ENCODE peak calls at places on chromosomes 13 and 19, in four cellular contexts. T is GM12878, D is HL-60, P is K562. E is an unnamed sample.

GRCh38 chr13:41054212-41054877 is 7.0 kb upstream of the WBP4 start:
- DNase-seq in T (peak; percentile 37), D (peak; percentile 69), P (no peak), E (no peak)

GRCh38 chr13:85503797-85504196 is 295.4 kb downstream of the SLITRK6 start:
- DNase-seq in T (no peak), D (no peak), P (no peak), E (no peak)

GRCh38 chr13:51349016-51349415 is 9.5 kb downstream of the SERPINE3 start:
- DNase-seq in T (no peak), D (no peak), P (no peak), E (no peak)

GRCh38 chr19:13999085-13999484 is 7.0 kb downstream of the RFX1 start:
- DNase-seq in T (no peak), D (no peak), P (peak; percentile 1), E (no peak)

GRCh38 chr13:44230071-44230470 is 143.6 kb upstream of the SERP2 start:
- DNase-seq in T (no peak), D (no peak), P (no peak), E (no peak)

GRCh38 chr13:33676700-33677048 is 141.3 kb upstream of the RFC3 start:
- DNase-seq in T (no peak), D (peak; percentile 71), P (no peak), E (no peak)

GRCh38 chr19:6753178-6754031 is 13.8 kb downstream of the SH2D3A start:
- DNase-seq in T (peak; percentile 57), D (peak; percentile 90), P (peak; percentile 96), E (peak; percentile 94)

GRCh38 chr19:30302076-30302475 is 70.1 kb upstream of the ZNF536 start:
- DNase-seq in T (no peak), D (no peak), P (no peak), E (no peak)

GRCh38 chr13:28346136-28346535 is 148.8 kb downstream of the FLT1 start:
- DNase-seq in T (no peak), D (no peak), P (no peak), E (no peak)

GRCh38 chr13:39370554-39370953 is 232.4 kb downstream of the LHFPL6 start:
- DNase-seq in T (no peak), D (no peak), P (no peak), E (no peak)

GRCh38 chr13:62781866-62782265 is 1366.2 kb upstream of the PCDH20 start:
- DNase-seq in T (no peak), D (no peak), P (no peak), E (no peak)

GRCh38 chr13:34942732-34943674 is 933 bp downstream of the NBEA start:
- DNase-seq in T (no peak), D (no peak), P (no peak), E (no peak)

GRCh38 chr13:47679391-47679790 is 321.7 kb downstream of the SUCLA2 start:
- DNase-seq in T (no peak), D (no peak), P (no peak), E (no peak)

GRCh38 chr19:6819323-6819722 is 46.8 kb downstream of the VAV1 start:
- DNase-seq in T (no peak), D (no peak), P (no peak), E (no peak)

GRCh38 chr13:90518398-90518797 is 829.1 kb upstream of the MIR17HG start:
- DNase-seq in T (no peak), D (no peak), P (no peak), E (no peak)

GRCh38 chr13:41603917-41604316 is 146.6 kb downstream of the RGCC start:
- DNase-seq in T (no peak), D (no peak), P (peak; percentile 11), E (no peak)

GRCh38 chr13:112069727-112070300 is 2.9 kb downstream of the SOX1 start:
- DNase-seq in T (no peak), D (no peak), P (no peak), E (no peak)

GRCh38 chr13:34290661-34291060 is 472.7 kb downstream of the RFC3 start:
- DNase-seq in T (no peak), D (no peak), P (no peak), E (no peak)

GRCh38 chr19:55809381-55810058 is 22.3 kb downstream of the NLRP11 start:
- DNase-seq in T (no peak), D (peak; percentile 79), P (peak; percentile 78), E (peak; percentile 29)

GRCh38 chr13:83153833-83154232 is 728.4 kb downstream of the SLITRK1 start:
- DNase-seq in T (no peak), D (no peak), P (no peak), E (no peak)

GRCh38 chr19:46295401-46296308 is 1.2 kb upstream of the HIF3A start:
- DNase-seq in T (no peak), D (no peak), P (no peak), E (no peak)

GRCh38 chr13:21675095-21676007 is 4.5 kb downstream of the FGF9 start:
- DNase-seq in T (no peak), D (no peak), P (no peak), E (no peak)

GRCh38 chr19:55585658-55586339 is 5.2 kb upstream of the ZNF579 start:
- DNase-seq in T (no peak), D (no peak), P (peak; percentile 52), E (no peak)

GRCh38 chr19:18417250-18418033 is 1.8 kb upstream of the SSBP4 start:
- DNase-seq in T (no peak), D (peak; percentile 88), P (peak; percentile 79), E (no peak)

GRCh38 chr19:53158119-53158656 is 665 bp downstream of the ZNF347 start:
- DNase-seq in T (no peak), D (peak; percentile 13), P (peak; percentile 37), E (peak; percentile 24)

DNA sequence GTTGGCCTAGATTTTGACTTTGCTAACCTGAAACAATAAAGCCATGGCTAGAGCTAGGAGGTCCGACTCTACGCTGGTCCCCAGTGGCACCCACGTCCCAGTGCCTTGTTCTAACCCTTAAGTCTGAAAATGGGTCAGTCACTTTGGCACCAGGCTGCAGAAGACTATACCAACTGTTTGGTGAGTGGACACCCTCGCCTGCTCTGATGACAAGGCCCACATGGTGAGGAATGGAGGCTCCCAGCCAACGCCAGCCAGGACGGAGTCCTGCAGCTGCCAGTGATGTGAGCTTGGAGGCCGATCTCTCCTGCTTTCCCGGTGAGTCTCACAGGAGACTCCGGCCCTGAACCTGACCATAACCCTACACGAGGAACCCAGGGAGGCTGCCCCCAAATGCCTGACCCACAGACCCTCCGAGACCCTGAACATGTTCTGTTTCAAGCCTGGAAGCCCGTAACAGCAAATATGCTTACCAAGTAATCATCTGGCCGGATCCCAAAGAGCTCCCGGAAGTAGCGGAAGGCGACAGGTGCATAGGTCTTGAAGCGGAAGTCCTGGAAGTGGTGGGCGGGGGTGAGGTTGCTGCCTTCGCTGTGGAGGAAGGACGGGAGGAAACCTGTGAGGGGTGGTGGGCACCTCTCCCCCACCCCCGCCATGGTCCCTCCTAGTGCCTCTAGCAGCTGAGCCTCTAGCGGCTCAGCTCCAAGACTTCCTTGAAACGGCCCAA is 34.1 kb upstream of the CACTIN start:
- DNase-seq in T (no peak), D (no peak), P (no peak), E (no peak)
- TF ChIP-seq SPI1 in T (no peak), D (no peak), P (no peak), E (no peak)

DNA sequence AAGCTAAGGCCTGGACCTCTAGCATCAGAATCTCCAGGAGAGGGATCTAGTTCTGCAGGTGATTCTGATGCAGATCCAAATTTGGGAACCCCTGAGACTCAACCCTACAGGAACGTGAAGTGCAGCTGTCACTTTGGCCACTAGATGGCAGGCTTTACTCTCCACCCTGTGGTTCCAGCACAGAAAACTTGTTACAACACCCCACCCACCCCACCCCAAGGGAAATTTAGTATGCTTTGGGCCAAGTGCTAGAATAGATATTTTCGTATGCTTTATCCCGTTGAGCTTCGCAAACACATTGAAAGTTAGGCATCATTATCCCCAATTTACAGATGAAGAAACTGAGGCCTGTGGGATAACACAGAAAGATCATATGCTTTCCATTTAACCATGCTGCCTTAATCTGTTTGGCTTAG is 232.0 kb downstream of the B3GLCT start:
- DNase-seq in T (no peak), D (peak; percentile 54), P (peak; percentile 60), E (peak; percentile 11)
- TF ChIP-seq SPI1 in T (no peak), D (no peak), P (no peak), E (no peak)

DNA sequence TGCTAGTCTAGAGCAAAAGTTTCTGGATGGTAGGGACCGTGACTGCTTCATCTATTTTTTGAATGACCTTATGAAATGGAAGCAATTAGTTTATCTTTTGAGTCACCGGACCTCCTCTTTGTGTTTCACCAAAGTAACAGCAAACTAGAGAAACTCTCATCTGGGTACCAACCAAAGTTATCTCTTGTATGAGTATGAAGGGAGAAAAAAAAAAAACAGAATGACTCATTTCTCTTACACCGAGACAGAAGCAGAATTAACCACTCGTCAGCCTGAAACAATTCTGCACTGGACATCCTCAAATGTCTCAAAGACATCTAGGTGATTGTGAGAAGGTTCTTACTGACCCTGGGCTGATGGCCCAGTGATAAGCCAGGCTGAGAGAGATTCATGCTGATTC is 18.3 kb downstream of the ZNF100 start:
- DNase-seq in T (no peak), D (no peak), P (no peak), E (no peak)
- TF ChIP-seq SPI1 in T (no peak), D (no peak), P (no peak), E (no peak)

GRCh38 chr13:103140001-103140671 is 73.9 kb upstream of the SLC10A2 start:
- DNase-seq in T (peak; percentile 52), D (peak; percentile 36), P (peak; percentile 9), E (peak; percentile 20)

GRCh38 chr13:103142091-103142594 is 75.9 kb upstream of the SLC10A2 start:
- DNase-seq in T (no peak), D (no peak), P (no peak), E (no peak)

GRCh38 chr13:103145476-103145875 is 79.3 kb upstream of the SLC10A2 start:
- DNase-seq in T (no peak), D (no peak), P (no peak), E (no peak)
- TF ChIP-seq SPI1 in T (no peak), D (no peak), P (no peak), E (no peak)

GRCh38 chr13:59061621-59062020 is 1102.1 kb downstream of the DIAPH3 start:
- DNase-seq in T (no peak), D (no peak), P (no peak), E (no peak)
- TF ChIP-seq SPI1 in T (no peak), D (no peak), P (no peak), E (no peak)

DNA sequence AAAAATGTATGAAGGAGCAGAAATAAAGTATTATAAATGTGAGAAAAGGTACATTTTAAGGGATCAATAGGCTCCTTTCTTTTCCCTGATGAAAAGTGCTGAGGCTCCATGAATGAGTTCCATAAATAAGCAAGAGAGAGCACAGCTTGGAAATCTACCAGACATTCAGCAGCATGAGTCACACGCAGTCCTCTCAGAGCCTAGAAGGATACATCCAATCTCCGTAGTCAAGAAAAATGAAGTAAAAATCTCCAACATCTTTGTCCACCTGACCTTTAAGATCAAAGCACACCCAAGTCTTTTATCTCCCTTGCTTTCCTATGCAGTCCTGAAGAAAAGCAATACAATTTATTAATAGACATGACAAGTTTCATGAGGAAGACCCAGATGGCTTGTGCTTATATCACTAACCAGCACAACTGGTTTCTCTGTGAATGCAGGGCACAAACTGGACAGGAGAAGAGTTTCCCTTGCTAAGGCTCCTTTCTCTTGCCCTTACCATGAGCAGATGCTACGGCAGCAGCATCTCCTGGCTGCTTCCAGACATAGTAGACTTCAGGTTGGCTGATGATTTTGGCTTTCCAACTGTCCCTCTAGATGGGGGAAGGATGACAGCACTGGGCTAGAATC is 730.8 kb downstream of the EFNB2 start:
- DNase-seq in T (no peak), D (no peak), P (no peak), E (no peak)
- TF ChIP-seq SPI1 in T (no peak), D (no peak), P (no peak), E (no peak)

GRCh38 chr19:2549701-2550191 is 73.8 kb downstream of the GADD45B start:
- DNase-seq in T (no peak), D (peak; percentile 86), P (no peak), E (no peak)
- TF ChIP-seq SPI1 in T (no peak), D (peak; percentile 75), P (no peak), E (no peak)